ENCODE peak calls at places on chromosome 3, in six cellular contexts. G, R, C, M, I and N are unnamed samples.

GRCh38 chr3:42658771-42659390 is 5.4 kb downstream of the ZBTB47 start:
- DNase-seq in I (no peak), M (no peak), G (no peak), C (no peak), R (no peak), N (no peak)

GRCh38 chr3:170599083-170599482 is 13.2 kb upstream of the SLC7A14 start:
- DNase-seq in I (no peak), M (no peak), C (no peak), G (no peak), R (no peak), N (no peak)

GRCh38 chr3:190306513-190307163 is 15.6 kb downstream of the CLDN1 start:
- DNase-seq in R (no peak), I (no peak), M (no peak), C (no peak), G (peak), N (no peak)

GRCh38 chr3:162034368-162034767 is 537.8 kb downstream of the OTOL1 start:
- DNase-seq in G (no peak), R (no peak), I (peak), C (no peak), M (no peak), N (no peak)

GRCh38 chr3:126355777-126356372 is 1.3 kb downstream of the KLF15 start:
- DNase-seq in C (no peak), G (peak), I (peak), M (peak), R (no peak), N (peak)

GRCh38 chr3:69142090-69142489 is 19.7 kb upstream of the LMOD3 start:
- DNase-seq in I (no peak), G (no peak), R (no peak), C (no peak), M (no peak), N (no peak)

GRCh38 chr3:161171113-161171512 is 50.0 kb upstream of the NMD3 start:
- DNase-seq in R (no peak), G (no peak), I (peak), M (peak), C (no peak), N (peak)

GRCh38 chr3:166685246-166685645 is 694.9 kb downstream of the ZBBX start:
- DNase-seq in M (no peak), C (no peak), G (no peak), R (no peak), I (no peak), N (no peak)

GRCh38 chr3:29914861-29915524 is 634.1 kb downstream of the RBMS3 start:
- DNase-seq in M (no peak), G (no peak), C (no peak), R (no peak), I (peak), N (no peak)

GRCh38 chr3:38497026-38497425 is 886 bp downstream of the EXOG start:
- DNase-seq in R (no peak), M (no peak), I (no peak), G (no peak), C (no peak), N (no peak)

GRCh38 chr3:187952849-187953248 is 201.1 kb upstream of the LPP start:
- DNase-seq in R (no peak), G (no peak), M (no peak), C (no peak), I (no peak), N (no peak)

GRCh38 chr3:52408466-52408865 is 36.4 kb downstream of the SEMA3G start:
- DNase-seq in I (no peak), R (no peak), C (no peak), G (no peak), M (no peak), N (peak)

GRCh38 chr3:184186184-184186901 is at the start of gene ABCF3:
- DNase-seq in I (peak), M (peak), R (no peak), C (no peak), G (no peak), N (peak)

GRCh38 chr3:69671082-69671952 is 67.9 kb upstream of the MITF start:
- DNase-seq in M (no peak), R (peak), G (no peak), C (no peak), I (peak), N (peak)